ENCODE peak calls at places on chromosome 12, in eight cellular contexts. E is psoas muscle; I is esophagus squamous epithelium; R is transverse colon; A is left ventricle myocardium inferior; M is PC-3; C is tibial nerve; J is CD8-positive, alpha-beta memory T cell. X is an unnamed sample.

GRCh38 chr12:32568241-32568640 is 110.9 kb upstream of the DNM1L start:
- DNase-seq in E (no peak), I (no peak), R (no peak), A (no peak), M (peak; percentile 74), C (no peak), J (no peak), X (no peak)

GRCh38 chr12:100908501-100908900 is 113.9 kb downstream of the ANO4 start:
- DNase-seq in E (no peak), I (no peak), R (no peak), A (no peak), M (no peak), C (no peak), J (no peak), X (no peak)

GRCh38 chr12:63826002-63826585 is 18.4 kb upstream of the SRGAP1 start:
- DNase-seq in E (no peak), I (no peak), R (no peak), A (no peak), M (peak; percentile 80), C (peak; percentile 34), J (no peak), X (no peak)

GRCh38 chr12:53174881-53175491 is 5.5 kb upstream of the ZNF740 start:
- DNase-seq in E (no peak), I (no peak), R (no peak), A (no peak), M (peak; percentile 67), C (no peak), J (no peak), X (no peak)

GRCh38 chr12:72632286-72632685 is 360.1 kb downstream of the TRHDE start:
- DNase-seq in E (no peak), I (no peak), R (no peak), A (no peak), M (peak; percentile 8), C (no peak), J (no peak), X (no peak)

GRCh38 chr12:92141585-92142244 is 3.9 kb downstream of the BTG1 start:
- DNase-seq in E (no peak), I (no peak), R (no peak), A (no peak), M (no peak), C (no peak), J (peak; percentile 67), X (no peak)

GRCh38 chr12:99521664-99522063 is 125.9 kb upstream of the GARIN6 start:
- DNase-seq in E (no peak), I (no peak), R (no peak), A (no peak), M (no peak), C (no peak), J (no peak), X (no peak)

GRCh38 chr12:14597480-14597879 is 29.8 kb upstream of the PLBD1 start:
- DNase-seq in E (no peak), I (no peak), R (no peak), A (no peak), M (no peak), C (no peak), J (no peak), X (no peak)

GRCh38 chr12:123389560-123390351 is 5.8 kb downstream of the KMT5A start:
- DNase-seq in E (peak; percentile 87), I (no peak), R (peak; percentile 79), A (peak; percentile 66), M (peak; percentile 60), C (no peak), J (no peak), X (no peak)

GRCh38 chr12:84661732-84662326 is 250.8 kb downstream of the SLC6A15 start:
- DNase-seq in E (no peak), I (no peak), R (no peak), A (no peak), M (peak; percentile 55), C (no peak), J (no peak), X (no peak)

GRCh38 chr12:50933459-50934124 is 18.8 kb upstream of the HIGD1C start:
- DNase-seq in E (no peak), I (no peak), R (no peak), A (no peak), M (no peak), C (no peak), J (no peak), X (no peak)

GRCh38 chr12:19778822-19779221 is 339.5 kb downstream of the AEBP2 start:
- DNase-seq in E (no peak), I (no peak), R (no peak), A (no peak), M (no peak), C (no peak), J (no peak), X (no peak)

GRCh38 chr12:25745281-25745680 is 192.2 kb upstream of the LMNTD1 start:
- DNase-seq in E (no peak), I (no peak), R (no peak), A (no peak), M (no peak), C (no peak), J (no peak), X (no peak)

GRCh38 chr12:82620917-82621316 is 65.8 kb upstream of the TMTC2 start:
- DNase-seq in E (no peak), I (no peak), R (no peak), A (no peak), M (no peak), C (no peak), J (no peak), X (no peak)
- H3K9me3 ChIP-seq in E (no peaks in the 10 kb centered on the region), I (no peaks in the 10 kb centered on the region), R (no peaks in the 10 kb centered on the region), A (no peaks in the 10 kb centered on the region), M (no peaks in the 10 kb centered on the region), C (no peaks in the 10 kb centered on the region), J (no peaks in the 10 kb centered on the region), X (no peaks in the 10 kb centered on the region)

DNA sequence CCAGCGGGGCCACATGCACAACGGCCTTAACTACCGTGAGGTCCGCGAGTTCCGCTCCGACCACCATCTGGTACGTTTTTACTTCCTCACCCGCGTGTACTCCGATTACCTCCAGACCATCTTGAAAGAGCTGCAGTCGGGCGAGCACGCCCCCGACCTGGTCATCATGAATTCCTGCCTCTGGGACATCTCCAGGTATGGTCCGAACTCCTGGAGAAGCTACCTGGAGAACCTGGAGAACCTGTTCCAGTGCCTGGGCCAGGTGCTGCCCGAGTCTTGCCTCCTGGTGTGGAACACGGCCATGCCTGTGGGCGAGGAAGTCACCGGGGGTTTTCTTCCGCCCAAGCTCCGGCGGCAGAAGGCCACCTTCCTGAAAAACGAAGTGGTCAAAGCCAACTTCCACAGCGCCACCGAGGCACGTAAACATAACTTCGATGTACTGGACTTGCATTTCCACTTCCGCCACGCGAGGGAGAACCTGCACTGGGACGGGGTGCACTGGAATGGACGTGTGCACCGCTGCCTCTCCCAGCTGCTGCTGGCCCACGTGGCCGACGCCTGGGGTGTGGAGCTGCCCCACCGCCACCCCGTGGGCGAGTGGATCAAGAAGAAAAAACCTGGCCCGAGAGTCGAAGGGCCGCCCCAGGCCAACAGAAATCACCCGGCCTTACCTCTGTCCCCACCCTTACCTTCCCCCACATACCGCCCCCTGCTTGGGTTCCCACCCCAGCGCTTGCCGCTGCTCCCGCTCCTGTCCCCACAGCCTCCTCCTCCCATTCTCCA is 155.7 kb upstream of the AMIGO2 start:
- DNase-seq in E (no peak), I (no peak), R (no peak), A (no peak), M (no peak), C (no peak), J (no peak), X (no peak)
- H3K36me3 ChIP-seq in E (no peaks in the 10 kb centered on the region), I (peaks cover 10% of the 10 kb centered on the region), R (no peaks in the 10 kb centered on the region), A (no peaks in the 10 kb centered on the region), M (no peaks in the 10 kb centered on the region), C (peaks cover 16% of the 10 kb centered on the region), J (peaks cover 33% of the 10 kb centered on the region), X (peaks cover 8% of the 10 kb centered on the region)

GRCh38 chr12:34392741-34393085 is 370.4 kb downstream of the ALG10 start:
- DNase-seq in E (no peak), I (no peak), R (no peak), A (peak; percentile 3), M (no peak), C (no peak), J (no peak), X (no peak)
- H3K9me3 ChIP-seq in E (no peaks in the 10 kb centered on the region), I (peaks cover 100% of the 10 kb centered on the region), R (peaks cover 18% of the 10 kb centered on the region), A (peaks cover 51% of the 10 kb centered on the region), M (no peaks in the 10 kb centered on the region), C (peaks cover 98% of the 10 kb centered on the region), J (no peaks in the 10 kb centered on the region), X (peaks cover 5% of the 10 kb centered on the region)

GRCh38 chr12:56351325-56351724 is 8.6 kb downstream of the STAT2 start:
- DNase-seq in E (no peak), I (no peak), R (no peak), A (no peak), M (peak; percentile 76), C (no peak), J (no peak), X (no peak)

GRCh38 chr12:56350662-56351061 is 9.2 kb downstream of the STAT2 start:
- DNase-seq in E (no peak), I (no peak), R (no peak), A (no peak), M (peak; percentile 92), C (no peak), J (no peak), X (no peak)

GRCh38 chr12:56346663-56347062 is 8.0 kb downstream of the IL23A start:
- DNase-seq in E (no peak), I (no peak), R (no peak), A (no peak), M (no peak), C (no peak), J (no peak), X (no peak)

GRCh38 chr12:56348776-56349175 is 10.1 kb downstream of the IL23A start:
- DNase-seq in E (no peak), I (no peak), R (no peak), A (no peak), M (no peak), C (no peak), J (no peak), X (no peak)
- H3K36me3 ChIP-seq in E (peaks cover 99% of the 10 kb centered on the region), I (peaks cover 100% of the 10 kb centered on the region), R (peaks cover 73% of the 10 kb centered on the region), A (peaks cover 95% of the 10 kb centered on the region), M (peaks cover 27% of the 10 kb centered on the region), C (peaks cover 98% of the 10 kb centered on the region), J (peaks cover 42% of the 10 kb centered on the region), X (peaks cover 72% of the 10 kb centered on the region)

GRCh38 chr12:132925597-132926416 is 30.3 kb downstream of the ZNF605 start:
- DNase-seq in E (no peak), I (no peak), R (no peak), A (no peak), M (no peak), C (no peak), J (no peak), X (no peak)

GRCh38 chr12:132923356-132923909 is 32.7 kb downstream of the ZNF605 start:
- DNase-seq in E (no peak), I (no peak), R (no peak), A (no peak), M (no peak), C (no peak), J (no peak), X (no peak)

GRCh38 chr12:132926417-132926833 is 29.7 kb downstream of the ZNF605 start:
- DNase-seq in E (no peak), I (no peak), R (no peak), A (no peak), M (no peak), C (no peak), J (no peak), X (no peak)

GRCh38 chr12:132922676-132923075 is 33.4 kb downstream of the ZNF605 start:
- DNase-seq in E (no peak), I (no peak), R (no peak), A (no peak), M (no peak), C (no peak), J (no peak), X (no peak)

GRCh38 chr12:132924356-132924755 is 31.8 kb downstream of the ZNF605 start:
- DNase-seq in E (no peak), I (no peak), R (no peak), A (no peak), M (no peak), C (no peak), J (no peak), X (no peak)
- H3K9me3 ChIP-seq in E (peaks cover 100% of the 10 kb centered on the region), I (peaks cover 100% of the 10 kb centered on the region), R (peaks cover 99% of the 10 kb centered on the region), A (peaks cover 100% of the 10 kb centered on the region), M (peaks cover 80% of the 10 kb centered on the region), C (peaks cover 100% of the 10 kb centered on the region), J (peaks cover 66% of the 10 kb centered on the region), X (peaks cover 97% of the 10 kb centered on the region)

X was measured in thoracic aorta.